ENCODE peak calls at places on chromosomes 4 and X, in six cellular contexts. One of them, this sample, is unnamed.

GRCh38 chr4:110119880-110120279 is 78.5 kb downstream of the ELOVL6 start:
- DNase-seq in CD14-positive monocyte: no peak
- DNase-seq in left ventricle myocardium inferior: no peak
- DNase-seq in RWPE1: peak
- DNase-seq in adrenal gland: no peak
- DNase-seq in neural crest cell: no peak
- DNase-seq in this sample: no peak

GRCh38 chr4:6769984-6770420 is 12.5 kb upstream of the KIAA0232 start:
- DNase-seq in left ventricle myocardium inferior: no peak
- DNase-seq in CD14-positive monocyte: peak
- DNase-seq in RWPE1: no peak
- DNase-seq in adrenal gland: no peak
- DNase-seq in neural crest cell: no peak
- DNase-seq in this sample: no peak

GRCh38 chr4:55947254-55947882 is 1.4 kb upstream of the CEP135 start:
- DNase-seq in CD14-positive monocyte: no peak
- DNase-seq in adrenal gland: no peak
- DNase-seq in neural crest cell: no peak
- DNase-seq in RWPE1: no peak
- DNase-seq in left ventricle myocardium inferior: no peak
- DNase-seq in this sample: no peak

GRCh38 chr4:8910100-8910821 is 38.6 kb upstream of the HMX1 start:
- DNase-seq in RWPE1: no peak
- DNase-seq in neural crest cell: no peak
- DNase-seq in left ventricle myocardium inferior: no peak
- DNase-seq in CD14-positive monocyte: no peak
- DNase-seq in adrenal gland: no peak
- DNase-seq in this sample: peak

GRCh38 chr4:101527186-101527585 is 179.9 kb upstream of the PPP3CA start:
- DNase-seq in neural crest cell: no peak
- DNase-seq in CD14-positive monocyte: no peak
- DNase-seq in adrenal gland: no peak
- DNase-seq in RWPE1: no peak
- DNase-seq in left ventricle myocardium inferior: no peak
- DNase-seq in this sample: no peak

GRCh38 chrX:2631743-2632532 is 59.2 kb upstream of the CD99 start:
- DNase-seq in adrenal gland: no peak
- DNase-seq in RWPE1: no peak
- DNase-seq in left ventricle myocardium inferior: no peak
- DNase-seq in neural crest cell: no peak
- DNase-seq in CD14-positive monocyte: no peak
- DNase-seq in this sample: no peak

GRCh38 chr4:158741622-158742021 is 18.4 kb upstream of the PPID start:
- DNase-seq in RWPE1: no peak
- DNase-seq in CD14-positive monocyte: no peak
- DNase-seq in adrenal gland: no peak
- DNase-seq in neural crest cell: no peak
- DNase-seq in left ventricle myocardium inferior: no peak
- DNase-seq in this sample: no peak

GRCh38 chrX:78574306-78574705 is 84.8 kb downstream of the RTL3 start:
- DNase-seq in neural crest cell: no peak
- DNase-seq in adrenal gland: no peak
- DNase-seq in CD14-positive monocyte: no peak
- DNase-seq in left ventricle myocardium inferior: no peak
- DNase-seq in RWPE1: no peak
- DNase-seq in this sample: no peak

GRCh38 chr4:2243682-2244380 is 1.9 kb upstream of the HAUS3 start:
- DNase-seq in RWPE1: no peak
- DNase-seq in CD14-positive monocyte: peak
- DNase-seq in neural crest cell: peak
- DNase-seq in adrenal gland: peak
- DNase-seq in left ventricle myocardium inferior: peak
- DNase-seq in this sample: no peak

GRCh38 chrX:124239911-124240310 is 92.5 kb upstream of the TEX13D start:
- DNase-seq in neural crest cell: no peak
- DNase-seq in RWPE1: no peak
- DNase-seq in left ventricle myocardium inferior: no peak
- DNase-seq in CD14-positive monocyte: no peak
- DNase-seq in adrenal gland: no peak
- DNase-seq in this sample: no peak

GRCh38 chrX:44245730-44246129 is 97.7 kb downstream of the EFHC2 start:
- DNase-seq in CD14-positive monocyte: no peak
- DNase-seq in neural crest cell: no peak
- DNase-seq in adrenal gland: no peak
- DNase-seq in RWPE1: no peak
- DNase-seq in left ventricle myocardium inferior: no peak
- DNase-seq in this sample: no peak

GRCh38 chr4:118927976-118928375 is 39.3 kb downstream of the SYNPO2 start:
- DNase-seq in CD14-positive monocyte: no peak
- DNase-seq in left ventricle myocardium inferior: peak
- DNase-seq in RWPE1: no peak
- DNase-seq in neural crest cell: no peak
- DNase-seq in adrenal gland: no peak
- DNase-seq in this sample: no peak

GRCh38 chr4:14152834-14153519 is 525.5 kb upstream of the BOD1L1 start:
- DNase-seq in left ventricle myocardium inferior: no peak
- DNase-seq in adrenal gland: no peak
- DNase-seq in neural crest cell: no peak
- DNase-seq in CD14-positive monocyte: no peak
- DNase-seq in RWPE1: no peak
- DNase-seq in this sample: no peak

GRCh38 chrX:54807524-54808108 is at the start of gene MAGED2:
- DNase-seq in adrenal gland: peak
- DNase-seq in CD14-positive monocyte: no peak
- DNase-seq in left ventricle myocardium inferior: peak
- DNase-seq in neural crest cell: no peak
- DNase-seq in RWPE1: no peak
- DNase-seq in this sample: no peak

GRCh38 chrX:86806786-86807185 is 658.5 kb downstream of the DACH2 start:
- DNase-seq in adrenal gland: no peak
- DNase-seq in RWPE1: no peak
- DNase-seq in CD14-positive monocyte: no peak
- DNase-seq in left ventricle myocardium inferior: no peak
- DNase-seq in neural crest cell: peak
- DNase-seq in this sample: no peak

GRCh38 chr4:24470681-24471622 is 113.4 kb downstream of the DHX15 start:
- DNase-seq in RWPE1: peak
- DNase-seq in neural crest cell: peak
- DNase-seq in adrenal gland: peak
- DNase-seq in left ventricle myocardium inferior: peak
- DNase-seq in CD14-positive monocyte: no peak
- DNase-seq in this sample: no peak

GRCh38 chr4:76485450-76485849 is 50.4 kb downstream of the SHROOM3 start:
- DNase-seq in neural crest cell: no peak
- DNase-seq in RWPE1: peak
- DNase-seq in CD14-positive monocyte: no peak
- DNase-seq in adrenal gland: no peak
- DNase-seq in left ventricle myocardium inferior: no peak
- DNase-seq in this sample: no peak

GRCh38 chrX:146887020-146887419 is 72.5 kb upstream of the CXorf51A start:
- DNase-seq in neural crest cell: no peak
- DNase-seq in CD14-positive monocyte: no peak
- DNase-seq in adrenal gland: no peak
- DNase-seq in left ventricle myocardium inferior: no peak
- DNase-seq in RWPE1: no peak
- DNase-seq in this sample: no peak

GRCh38 chr4:73070072-73070385 is 513 bp upstream of the COX18 start:
- DNase-seq in RWPE1: no peak
- DNase-seq in left ventricle myocardium inferior: no peak
- DNase-seq in CD14-positive monocyte: no peak
- DNase-seq in neural crest cell: no peak
- DNase-seq in adrenal gland: no peak
- DNase-seq in this sample: no peak

GRCh38 chr4:22870847-22871246 is 178.1 kb downstream of the GBA3 start:
- DNase-seq in CD14-positive monocyte: no peak
- DNase-seq in neural crest cell: no peak
- DNase-seq in adrenal gland: no peak
- DNase-seq in RWPE1: no peak
- DNase-seq in left ventricle myocardium inferior: no peak
- DNase-seq in this sample: no peak

GRCh38 chrX:31260351-31260750 is 188.5 kb upstream of the FTHL17 start:
- DNase-seq in adrenal gland: no peak
- DNase-seq in left ventricle myocardium inferior: no peak
- DNase-seq in RWPE1: no peak
- DNase-seq in CD14-positive monocyte: no peak
- DNase-seq in neural crest cell: no peak
- DNase-seq in this sample: no peak

GRCh38 chr4:120841580-120841979 is 80.9 kb downstream of the PRDM5 start:
- DNase-seq in left ventricle myocardium inferior: no peak
- DNase-seq in RWPE1: no peak
- DNase-seq in adrenal gland: no peak
- DNase-seq in neural crest cell: no peak
- DNase-seq in CD14-positive monocyte: no peak
- DNase-seq in this sample: no peak

GRCh38 chr4:6916587-6917444 is 7.2 kb downstream of the TBC1D14 start:
- DNase-seq in left ventricle myocardium inferior: no peak
- DNase-seq in adrenal gland: peak
- DNase-seq in neural crest cell: no peak
- DNase-seq in CD14-positive monocyte: peak
- DNase-seq in RWPE1: no peak
- DNase-seq in this sample: no peak

GRCh38 chrX:82648062-82648461 is 860.0 kb upstream of the POU3F4 start:
- DNase-seq in left ventricle myocardium inferior: no peak
- DNase-seq in neural crest cell: no peak
- DNase-seq in RWPE1: peak
- DNase-seq in adrenal gland: no peak
- DNase-seq in CD14-positive monocyte: no peak
- DNase-seq in this sample: no peak

GRCh38 chr4:146283758-146284651 is 69.7 kb downstream of the REELD1 start:
- DNase-seq in neural crest cell: no peak
- DNase-seq in RWPE1: no peak
- DNase-seq in adrenal gland: no peak
- DNase-seq in left ventricle myocardium inferior: no peak
- DNase-seq in CD14-positive monocyte: no peak
- DNase-seq in this sample: no peak

GRCh38 chr4:124712417-124713212 is at the start of gene ANKRD50:
- DNase-seq in adrenal gland: peak
- DNase-seq in left ventricle myocardium inferior: peak
- DNase-seq in neural crest cell: peak
- DNase-seq in RWPE1: peak
- DNase-seq in CD14-positive monocyte: peak
- DNase-seq in this sample: peak

GRCh38 chr4:20662851-20663250 is 37.4 kb upstream of the PACRGL start:
- DNase-seq in CD14-positive monocyte: no peak
- DNase-seq in neural crest cell: no peak
- DNase-seq in left ventricle myocardium inferior: no peak
- DNase-seq in adrenal gland: no peak
- DNase-seq in RWPE1: peak
- DNase-seq in this sample: no peak

GRCh38 chr4:6188687-6189305 is 11.6 kb downstream of the JAKMIP1 start:
- DNase-seq in RWPE1: no peak
- DNase-seq in CD14-positive monocyte: no peak
- DNase-seq in adrenal gland: no peak
- DNase-seq in neural crest cell: no peak
- DNase-seq in left ventricle myocardium inferior: no peak
- DNase-seq in this sample: no peak

GRCh38 chrX:111254896-111255693 is 15.2 kb downstream of the CAPN6 start:
- DNase-seq in CD14-positive monocyte: no peak
- DNase-seq in left ventricle myocardium inferior: no peak
- DNase-seq in adrenal gland: no peak
- DNase-seq in RWPE1: no peak
- DNase-seq in neural crest cell: no peak
- DNase-seq in this sample: no peak

GRCh38 chr4:66649236-66649635 is 896.1 kb downstream of the CENPC start:
- DNase-seq in adrenal gland: no peak
- DNase-seq in RWPE1: no peak
- DNase-seq in left ventricle myocardium inferior: no peak
- DNase-seq in neural crest cell: no peak
- DNase-seq in CD14-positive monocyte: no peak
- DNase-seq in this sample: no peak

GRCh38 chrX:140817943-140818342 is 108.4 kb downstream of the LINC00632 start:
- DNase-seq in left ventricle myocardium inferior: no peak
- DNase-seq in CD14-positive monocyte: no peak
- DNase-seq in RWPE1: no peak
- DNase-seq in neural crest cell: peak
- DNase-seq in adrenal gland: no peak
- DNase-seq in this sample: no peak
- TF ChIP-seq CTCF in left ventricle myocardium inferior: peak
- TF ChIP-seq CTCF in CD14-positive monocyte: no peak
- TF ChIP-seq CTCF in RWPE1: peak
- TF ChIP-seq CTCF in neural crest cell: peak
- TF ChIP-seq CTCF in adrenal gland: peak
- TF ChIP-seq CTCF in this sample: peak

GRCh38 chr4:10186228-10187214 is 69.9 kb upstream of the WDR1 start:
- DNase-seq in RWPE1: no peak
- DNase-seq in left ventricle myocardium inferior: no peak
- DNase-seq in CD14-positive monocyte: no peak
- DNase-seq in neural crest cell: no peak
- DNase-seq in adrenal gland: no peak
- DNase-seq in this sample: no peak
- TF ChIP-seq CTCF in RWPE1: no peak
- TF ChIP-seq CTCF in left ventricle myocardium inferior: no peak
- TF ChIP-seq CTCF in CD14-positive monocyte: peak
- TF ChIP-seq CTCF in neural crest cell: no peak
- TF ChIP-seq CTCF in adrenal gland: no peak
- TF ChIP-seq CTCF in this sample: peak

GRCh38 chrX:136711147-136711546 is 63.2 kb downstream of the CD40LG start:
- DNase-seq in CD14-positive monocyte: no peak
- DNase-seq in neural crest cell: no peak
- DNase-seq in left ventricle myocardium inferior: peak
- DNase-seq in adrenal gland: peak
- DNase-seq in RWPE1: no peak
- DNase-seq in this sample: no peak
- TF ChIP-seq CTCF in CD14-positive monocyte: peak
- TF ChIP-seq CTCF in neural crest cell: peak
- TF ChIP-seq CTCF in left ventricle myocardium inferior: peak
- TF ChIP-seq CTCF in adrenal gland: no peak
- TF ChIP-seq CTCF in RWPE1: no peak
- TF ChIP-seq CTCF in this sample: peak

GRCh38 chrX:9475984-9476383 is 11.1 kb downstream of the TBL1X start:
- DNase-seq in adrenal gland: no peak
- DNase-seq in CD14-positive monocyte: no peak
- DNase-seq in RWPE1: no peak
- DNase-seq in left ventricle myocardium inferior: no peak
- DNase-seq in neural crest cell: no peak
- DNase-seq in this sample: no peak
- TF ChIP-seq CTCF in adrenal gland: no peak
- TF ChIP-seq CTCF in CD14-positive monocyte: no peak
- TF ChIP-seq CTCF in RWPE1: no peak
- TF ChIP-seq CTCF in left ventricle myocardium inferior: no peak
- TF ChIP-seq CTCF in neural crest cell: no peak
- TF ChIP-seq CTCF in this sample: no peak

DNA sequence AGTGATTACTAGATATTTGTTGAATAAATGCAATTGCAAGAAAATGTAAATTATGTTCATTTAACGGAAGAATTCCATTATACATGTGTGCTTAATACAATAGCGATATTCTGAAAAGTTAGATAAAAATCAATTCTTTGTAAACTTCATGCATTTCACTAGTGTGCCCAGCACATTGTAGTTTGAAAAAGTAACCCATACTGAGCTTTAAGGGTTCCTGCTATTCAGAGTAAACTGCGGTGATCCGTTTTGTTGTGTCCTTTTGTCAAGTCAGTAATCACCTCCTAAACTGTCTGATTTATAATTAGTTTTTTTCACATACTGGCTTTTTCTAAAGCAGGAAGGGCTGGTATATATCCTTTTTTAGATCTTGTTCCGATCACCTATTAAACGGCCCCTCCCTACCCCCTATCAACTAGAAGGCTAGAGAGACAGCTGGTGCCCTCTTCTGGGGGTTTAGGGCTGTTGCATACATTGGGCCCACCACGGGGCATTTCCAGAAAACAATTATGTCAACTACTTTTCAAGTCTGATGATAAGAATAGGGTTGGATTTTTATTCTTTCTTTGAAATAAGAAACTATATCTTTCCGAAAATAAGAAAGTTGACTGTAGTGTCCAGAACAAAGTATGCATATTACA is 7.0 kb upstream of the BMP15 start:
- DNase-seq in CD14-positive monocyte: no peak
- DNase-seq in RWPE1: peak
- DNase-seq in left ventricle myocardium inferior: no peak
- DNase-seq in adrenal gland: peak
- DNase-seq in neural crest cell: peak
- DNase-seq in this sample: no peak
- TF ChIP-seq CTCF in CD14-positive monocyte: peak
- TF ChIP-seq CTCF in RWPE1: peak
- TF ChIP-seq CTCF in left ventricle myocardium inferior: peak
- TF ChIP-seq CTCF in adrenal gland: peak
- TF ChIP-seq CTCF in neural crest cell: peak
- TF ChIP-seq CTCF in this sample: peak